ENCODE peak calls at places on chromosomes 13 and 19, in six cellular contexts. T, H, L, S, X and F are unnamed samples.

GRCh38 chr19:46076951-46077814 is 36.4 kb upstream of the IGFL4 start:
- DNase-seq in T (peak; percentile 58), H (peak; percentile 62), L (peak; percentile 62), S (peak; percentile 79), X (peak; percentile 64), F (no peak)

GRCh38 chr19:46299695-46300094 is 2.9 kb downstream of the HIF3A start:
- DNase-seq in T (no peak), H (no peak), L (no peak), S (no peak), X (no peak), F (no peak)

GRCh38 chr13:68232351-68233130 is 1002.4 kb upstream of the PCDH9 start:
- DNase-seq in T (no peak), H (no peak), L (no peak), S (no peak), X (peak; percentile 8), F (no peak)

GRCh38 chr13:45417790-45418534 is at the start of gene SLC25A30:
- DNase-seq in T (peak; percentile 94), H (peak; percentile 83), L (peak; percentile 72), S (peak; percentile 94), X (peak; percentile 59), F (peak; percentile 98)

GRCh38 chr19:54154603-54155345 is 4.7 kb downstream of the LENG1 start:
- DNase-seq in T (no peak), H (no peak), L (no peak), S (no peak), X (no peak), F (no peak)

GRCh38 chr13:27919934-27920676 is at the start of gene PDX1:
- DNase-seq in T (no peak), H (no peak), L (no peak), S (no peak), X (no peak), F (no peak)

GRCh38 chr13:51827254-51827653 is 17.7 kb downstream of the TMEM272 start:
- DNase-seq in T (no peak), H (no peak), L (no peak), S (peak; percentile 93), X (no peak), F (no peak)

GRCh38 chr13:70432276-70432805 is 324.1 kb upstream of the KLHL1 start:
- DNase-seq in T (no peak), H (no peak), L (no peak), S (no peak), X (no peak), F (no peak)

GRCh38 chr19:12156254-12157058 is at the start of gene ZNF625:
- DNase-seq in T (peak; percentile 85), H (peak; percentile 87), L (peak; percentile 77), S (no peak), X (peak; percentile 82), F (peak; percentile 92)

GRCh38 chr19:54162241-54162805 is 2.8 kb upstream of the LENG1 start:
- DNase-seq in T (peak; percentile 89), H (peak; percentile 54), L (peak; percentile 45), S (peak; percentile 90), X (no peak), F (peak; percentile 95)

GRCh38 chr13:60303166-60303565 is 93.9 kb upstream of the TDRD3 start:
- DNase-seq in T (no peak), H (no peak), L (no peak), S (no peak), X (no peak), F (no peak)

GRCh38 chr13:43848250-43848649 is 31.3 kb downstream of the CCDC122 start:
- DNase-seq in T (no peak), H (no peak), L (peak; percentile 66), S (peak; percentile 62), X (no peak), F (no peak)

GRCh38 chr13:113748101-113748861 is 10.7 kb upstream of the TMEM255B start:
- DNase-seq in T (no peak), H (no peak), L (no peak), S (no peak), X (no peak), F (peak; percentile 74)

GRCh38 chr19:29503785-29504184 is 22.0 kb upstream of the VSTM2B start:
- DNase-seq in T (no peak), H (no peak), L (no peak), S (no peak), X (no peak), F (no peak)

GRCh38 chr19:3146677-3147100 is 10.9 kb downstream of the GNA15 start:
- DNase-seq in T (no peak), H (no peak), L (no peak), S (peak; percentile 17), X (no peak), F (peak; percentile 81)

GRCh38 chr19:46378268-46378667 is 31.4 kb downstream of the PPP5C start:
- DNase-seq in T (no peak), H (no peak), L (peak; percentile 14), S (no peak), X (peak; percentile 62), F (no peak)

GRCh38 chr19:47726467-47726866 is 13.2 kb downstream of the EHD2 start:
- DNase-seq in T (no peak), H (no peak), L (no peak), S (no peak), X (no peak), F (no peak)

GRCh38 chr13:101757446-101758039 is 305.1 kb downstream of the ITGBL1 start:
- DNase-seq in T (no peak), H (no peak), L (peak; percentile 65), S (peak; percentile 70), X (no peak), F (no peak)

GRCh38 chr19:49881672-49882394 is 4.3 kb downstream of the TBC1D17 start:
- DNase-seq in T (no peak), H (no peak), L (no peak), S (no peak), X (no peak), F (no peak)

GRCh38 chr13:22012676-22013075 is 341.8 kb downstream of the FGF9 start:
- DNase-seq in T (no peak), H (no peak), L (no peak), S (no peak), X (no peak), F (no peak)

GRCh38 chr19:15540435-15540834 is 32.1 kb downstream of the CYP4F22 start:
- DNase-seq in T (no peak), H (no peak), L (no peak), S (no peak), X (no peak), F (no peak)

GRCh38 chr19:6521718-6522646 is 8.8 kb upstream of the TNFSF9 start:
- DNase-seq in T (no peak), H (no peak), L (no peak), S (no peak), X (no peak), F (no peak)

GRCh38 chr19:2495651-2496316 is 19.9 kb downstream of the GADD45B start:
- DNase-seq in T (peak; percentile 38), H (no peak), L (no peak), S (no peak), X (no peak), F (peak; percentile 63)

GRCh38 chr13:100941377-100941776 is 266.8 kb upstream of the TMTC4 start:
- DNase-seq in T (no peak), H (no peak), L (no peak), S (no peak), X (no peak), F (no peak)

GRCh38 chr19:54521022-54521859 is 18.6 kb downstream of the LAIR2 start:
- DNase-seq in T (no peak), H (no peak), L (no peak), S (peak; percentile 48), X (no peak), F (no peak)

GRCh38 chr19:3642987-3643386 is 16.4 kb upstream of the CACTIN start:
- DNase-seq in T (no peak), H (no peak), L (peak; percentile 10), S (no peak), X (no peak), F (no peak)

GRCh38 chr13:20654156-20654555 is 49.3 kb upstream of the IL17D start:
- DNase-seq in T (no peak), H (no peak), L (no peak), S (no peak), X (no peak), F (no peak)

GRCh38 chr13:65836066-65836465 is 1394.1 kb downstream of the PCDH9 start:
- DNase-seq in T (no peak), H (no peak), L (peak; percentile 4), S (no peak), X (no peak), F (no peak)

GRCh38 chr13:67230774-67231480 is 791 bp upstream of the PCDH9 start:
- DNase-seq in T (peak; percentile 32), H (peak; percentile 24), L (peak; percentile 22), S (peak; percentile 54), X (peak; percentile 58), F (peak; percentile 76)

GRCh38 chr13:25420161-25420560 is 48.4 kb downstream of the ATP8A2 start:
- DNase-seq in T (no peak), H (no peak), L (no peak), S (no peak), X (no peak), F (no peak)

GRCh38 chr19:32257326-32258073 is 87.9 kb upstream of the ZNF507 start:
- DNase-seq in T (no peak), H (no peak), L (no peak), S (no peak), X (no peak), F (no peak)

GRCh38 chr13:93338906-93339305 is 112.3 kb downstream of the GPC6 start:
- DNase-seq in T (no peak), H (no peak), L (peak; percentile 1), S (no peak), X (no peak), F (no peak)